ENCODE peak calls at places on chromosomes 1 and 21, in five cellular contexts. One of them, this sample, is unnamed.
A peak's percentile ranks its signal among the peaks of the same experiment; 100 is the strongest.

GRCh38 chr21:41885341-41886024 is 6.3 kb upstream of the PRDM15 start:
- DNase-seq in uterus: no peak
- DNase-seq in CD8-positive, alpha-beta T cell: no peak
- DNase-seq in tibial artery: no peak
- DNase-seq in heart left ventricle: no peak
- DNase-seq in this sample: no peak

GRCh38 chr1:171226757-171227370 is 21.4 kb upstream of the FMO1 start:
- DNase-seq in CD8-positive, alpha-beta T cell: no peak
- DNase-seq in uterus: peak; percentile 50
- DNase-seq in tibial artery: no peak
- DNase-seq in heart left ventricle: peak; percentile 49
- DNase-seq in this sample: no peak

GRCh38 chr1:7670334-7671145 is 100.6 kb upstream of the VAMP3 start:
- DNase-seq in CD8-positive, alpha-beta T cell: peak; percentile 6
- DNase-seq in tibial artery: peak; percentile 64
- DNase-seq in heart left ventricle: peak; percentile 48
- DNase-seq in uterus: no peak
- DNase-seq in this sample: no peak

GRCh38 chr1:167819849-167820683 is 93.9 kb downstream of the ADCY10 start:
- DNase-seq in heart left ventricle: peak; percentile 82
- DNase-seq in uterus: peak; percentile 70
- DNase-seq in tibial artery: peak; percentile 76
- DNase-seq in CD8-positive, alpha-beta T cell: no peak
- DNase-seq in this sample: no peak

GRCh38 chr1:27513521-27513920 is 23.6 kb upstream of the WASF2 start:
- DNase-seq in uterus: no peak
- DNase-seq in heart left ventricle: no peak
- DNase-seq in tibial artery: no peak
- DNase-seq in CD8-positive, alpha-beta T cell: no peak
- DNase-seq in this sample: no peak

GRCh38 chr1:85047472-85048295 is 616 bp downstream of the MCOLN3 start:
- DNase-seq in CD8-positive, alpha-beta T cell: no peak
- DNase-seq in tibial artery: no peak
- DNase-seq in heart left ventricle: no peak
- DNase-seq in uterus: no peak
- DNase-seq in this sample: no peak

GRCh38 chr1:206772228-206773002 is at the start of gene IL10:
- DNase-seq in uterus: no peak
- DNase-seq in tibial artery: peak; percentile 58
- DNase-seq in CD8-positive, alpha-beta T cell: no peak
- DNase-seq in heart left ventricle: no peak
- DNase-seq in this sample: no peak

GRCh38 chr21:38869946-38870345 is 64.2 kb downstream of the ETS2 start:
- DNase-seq in tibial artery: no peak
- DNase-seq in uterus: no peak
- DNase-seq in CD8-positive, alpha-beta T cell: no peak
- DNase-seq in heart left ventricle: no peak
- DNase-seq in this sample: no peak

GRCh38 chr1:60915441-60915840 is 166.9 kb upstream of the NFIA start:
- DNase-seq in CD8-positive, alpha-beta T cell: no peak
- DNase-seq in uterus: no peak
- DNase-seq in tibial artery: no peak
- DNase-seq in heart left ventricle: no peak
- DNase-seq in this sample: no peak

GRCh38 chr1:179911812-179912211 is 29.7 kb downstream of the TOR1AIP1 start:
- DNase-seq in tibial artery: no peak
- DNase-seq in heart left ventricle: no peak
- DNase-seq in CD8-positive, alpha-beta T cell: no peak
- DNase-seq in uterus: no peak
- DNase-seq in this sample: no peak

GRCh38 chr1:242784074-242784473 is 259.6 kb upstream of the PLD5 start:
- DNase-seq in uterus: no peak
- DNase-seq in tibial artery: no peak
- DNase-seq in CD8-positive, alpha-beta T cell: no peak
- DNase-seq in heart left ventricle: no peak
- DNase-seq in this sample: no peak

GRCh38 chr1:94462606-94463005 is 44.4 kb downstream of the ABCD3 start:
- DNase-seq in uterus: no peak
- DNase-seq in CD8-positive, alpha-beta T cell: no peak
- DNase-seq in heart left ventricle: no peak
- DNase-seq in tibial artery: no peak
- DNase-seq in this sample: no peak

GRCh38 chr1:94463056-94463764 is 45.0 kb downstream of the ABCD3 start:
- DNase-seq in uterus: no peak
- DNase-seq in tibial artery: no peak
- DNase-seq in CD8-positive, alpha-beta T cell: no peak
- DNase-seq in heart left ventricle: no peak
- DNase-seq in this sample: no peak

GRCh38 chr1:94463765-94464330 is 45.7 kb downstream of the ABCD3 start:
- DNase-seq in heart left ventricle: no peak
- DNase-seq in uterus: no peak
- DNase-seq in CD8-positive, alpha-beta T cell: no peak
- DNase-seq in tibial artery: no peak
- DNase-seq in this sample: no peak
- H3K27ac ChIP-seq in heart left ventricle: no peak overlapping the region
- H3K27ac ChIP-seq in uterus: no peak overlapping the region
- H3K27ac ChIP-seq in CD8-positive, alpha-beta T cell: no peak overlapping the region
- H3K27ac ChIP-seq in tibial artery: no peak overlapping the region
- H3K27ac ChIP-seq in this sample: no peak overlapping the region

DNA sequence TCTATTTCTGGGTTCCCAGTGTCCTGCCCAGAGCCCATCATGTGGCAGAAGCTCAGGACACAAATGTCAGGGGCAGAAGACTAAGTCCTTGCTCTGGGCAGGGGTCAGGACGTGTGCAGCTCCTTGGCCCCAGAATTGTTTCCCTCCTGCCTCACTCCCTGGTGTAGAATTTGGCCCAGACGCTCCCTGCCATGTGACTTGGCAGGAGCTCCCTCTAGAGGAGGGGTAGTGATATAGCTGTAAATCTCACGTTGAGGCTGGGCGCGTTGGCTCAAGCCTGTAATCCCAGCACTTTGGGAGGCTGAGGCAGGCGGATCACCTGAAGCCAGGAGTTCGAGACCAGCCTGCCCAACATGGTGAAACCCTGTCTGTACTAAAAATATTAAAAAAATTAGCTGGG is 91.2 kb downstream of the UBIAD1 start:
- DNase-seq in tibial artery: no peak
- DNase-seq in uterus: no peak
- DNase-seq in heart left ventricle: no peak
- DNase-seq in CD8-positive, alpha-beta T cell: no peak
- DNase-seq in this sample: no peak
- TF ChIP-seq CTCF in tibial artery: no peak
- TF ChIP-seq CTCF in uterus: no peak
- TF ChIP-seq CTCF in heart left ventricle: no peak
- TF ChIP-seq CTCF in CD8-positive, alpha-beta T cell: no peak
- TF ChIP-seq CTCF in this sample: peak; percentile 36

GRCh38 chr1:158931055-158931737 is at the start of gene PYHIN1:
- DNase-seq in uterus: no peak
- DNase-seq in CD8-positive, alpha-beta T cell: peak; percentile 28
- DNase-seq in tibial artery: no peak
- DNase-seq in heart left ventricle: no peak
- DNase-seq in this sample: no peak
- H3K4me3 ChIP-seq in uterus: no peak within 1 kb of the TSS
- H3K4me3 ChIP-seq in CD8-positive, alpha-beta T cell: peak within 1 kb of the TSS; percentile 49
- H3K4me3 ChIP-seq in tibial artery: no peak within 1 kb of the TSS
- H3K4me3 ChIP-seq in heart left ventricle: peak within 1 kb of the TSS; percentile 24
- H3K4me3 ChIP-seq in this sample: no peak within 1 kb of the TSS

GRCh38 chr1:238241607-238242006 is 350.9 kb upstream of the ZP4 start:
- DNase-seq in uterus: no peak
- DNase-seq in CD8-positive, alpha-beta T cell: no peak
- DNase-seq in heart left ventricle: no peak
- DNase-seq in tibial artery: no peak
- DNase-seq in this sample: no peak

GRCh38 chr1:238233966-238234365 is 343.2 kb upstream of the ZP4 start:
- DNase-seq in tibial artery: no peak
- DNase-seq in uterus: no peak
- DNase-seq in heart left ventricle: no peak
- DNase-seq in CD8-positive, alpha-beta T cell: no peak
- DNase-seq in this sample: no peak

GRCh38 chr1:238242156-238242555 is 351.4 kb upstream of the ZP4 start:
- DNase-seq in tibial artery: no peak
- DNase-seq in uterus: no peak
- DNase-seq in CD8-positive, alpha-beta T cell: no peak
- DNase-seq in heart left ventricle: no peak
- DNase-seq in this sample: no peak

GRCh38 chr1:238239343-238239742 is 348.6 kb upstream of the ZP4 start:
- DNase-seq in uterus: no peak
- DNase-seq in heart left ventricle: no peak
- DNase-seq in tibial artery: no peak
- DNase-seq in CD8-positive, alpha-beta T cell: no peak
- DNase-seq in this sample: no peak
- H3K27ac ChIP-seq in uterus: no peak overlapping the region
- H3K27ac ChIP-seq in heart left ventricle: no peak overlapping the region
- H3K27ac ChIP-seq in tibial artery: no peak overlapping the region
- H3K27ac ChIP-seq in CD8-positive, alpha-beta T cell: no peak overlapping the region
- H3K27ac ChIP-seq in this sample: no peak overlapping the region

DNA sequence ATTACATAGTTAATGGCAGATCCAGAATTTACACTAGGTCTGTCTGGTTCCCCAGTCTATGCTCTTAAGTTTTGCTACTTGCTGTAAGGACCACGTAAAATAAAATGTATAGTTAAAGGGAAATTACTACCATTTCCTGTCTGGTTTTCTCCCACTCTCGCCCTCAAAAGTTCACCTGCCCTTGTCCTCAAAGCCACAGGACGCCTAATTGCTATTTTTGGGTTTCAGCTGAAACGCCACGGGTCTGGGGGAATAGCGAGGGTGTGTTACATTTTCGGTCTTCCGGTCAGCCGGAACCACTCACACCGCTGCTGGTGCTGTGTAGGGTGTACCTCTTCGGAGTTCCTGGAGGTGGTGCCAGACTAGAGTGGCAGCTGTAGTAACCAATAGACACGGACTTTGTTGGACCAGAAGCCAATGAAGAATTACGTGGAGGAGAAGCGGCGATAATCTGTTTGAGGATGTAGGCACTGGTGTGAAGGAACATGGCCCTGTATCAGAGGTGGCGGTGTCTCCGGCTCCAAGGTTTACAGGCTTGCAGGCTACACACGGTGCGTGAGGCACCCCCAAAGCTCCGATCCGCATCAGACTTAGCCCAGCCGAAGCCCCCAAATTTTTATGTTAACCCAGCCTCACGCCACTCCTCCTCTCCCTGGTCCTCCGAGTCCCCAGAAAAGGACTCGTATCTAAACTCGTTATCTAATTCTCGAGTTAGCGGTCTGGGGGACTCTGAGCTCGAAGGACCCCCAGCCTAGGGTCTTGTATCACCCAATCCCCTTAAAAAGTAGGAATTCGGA is at the start of gene TARS2:
- DNase-seq in heart left ventricle: peak; percentile 97
- DNase-seq in uterus: peak; percentile 98
- DNase-seq in tibial artery: peak; percentile 98
- DNase-seq in CD8-positive, alpha-beta T cell: peak; percentile 94
- DNase-seq in this sample: peak; percentile 89
- TF ChIP-seq CTCF in heart left ventricle: peak; percentile 13
- TF ChIP-seq CTCF in uterus: peak; percentile 67
- TF ChIP-seq CTCF in tibial artery: peak; percentile 60
- TF ChIP-seq CTCF in CD8-positive, alpha-beta T cell: no peak
- TF ChIP-seq CTCF in this sample: peak; percentile 80